ENCODE peak calls at places on chromosome 1, in six cellular contexts. R is spleen, U is body of pancreas, Y is cardiac fibroblast, F is A549, C is epithelial cell of esophagus. Q is an unnamed sample.

GRCh38 chr1:226512076-226512728 is 36.4 kb upstream of the STUM start:
- DNase-seq in R (no peak), U (no peak), Y (no peak), F (no peak), C (peak; percentile 71), Q (no peak)

GRCh38 chr1:116067564-116067887 is 43.7 kb upstream of the MAB21L3 start:
- DNase-seq in R (no peak), U (no peak), Y (peak; percentile 75), F (no peak), C (peak; percentile 62), Q (peak; percentile 25)

GRCh38 chr1:199843856-199844255 is 183.7 kb upstream of the NR5A2 start:
- DNase-seq in R (no peak), U (no peak), Y (peak; percentile 31), F (no peak), C (no peak), Q (no peak)

GRCh38 chr1:167491586-167492408 is 26.5 kb downstream of the CD247 start:
- DNase-seq in R (no peak), U (no peak), Y (no peak), F (no peak), C (no peak), Q (no peak)

GRCh38 chr1:24385160-24385939 is 28.2 kb downstream of the STPG1 start:
- DNase-seq in R (no peak), U (no peak), Y (peak; percentile 46), F (no peak), C (peak; percentile 80), Q (no peak)

GRCh38 chr1:18875107-18875795 is 15.8 kb upstream of the TAS1R2 start:
- DNase-seq in R (peak; percentile 87), U (peak; percentile 86), Y (peak; percentile 90), F (peak; percentile 81), C (peak; percentile 86), Q (peak; percentile 49)

GRCh38 chr1:235918032-235918431 is 51.3 kb upstream of the LYST start:
- DNase-seq in R (no peak), U (no peak), Y (no peak), F (no peak), C (no peak), Q (no peak)

GRCh38 chr1:30952098-30952497 is 43.5 kb upstream of the SDC3 start:
- DNase-seq in R (no peak), U (no peak), Y (no peak), F (no peak), C (no peak), Q (no peak)

GRCh38 chr1:21706151-21706835 is 37.1 kb upstream of the RAP1GAP start:
- DNase-seq in R (no peak), U (no peak), Y (peak; percentile 39), F (no peak), C (no peak), Q (no peak)

GRCh38 chr1:165573787-165574186 is 30.0 kb downstream of the LRRC52 start:
- DNase-seq in R (no peak), U (no peak), Y (no peak), F (no peak), C (no peak), Q (no peak)

GRCh38 chr1:109548321-109549267 is at the start of gene GNAI3:
- DNase-seq in R (peak; percentile 99), U (peak; percentile 96), Y (peak; percentile 97), F (peak; percentile 91), C (peak; percentile 98), Q (peak; percentile 85)

GRCh38 chr1:221801773-221802516 is 60.1 kb upstream of the DUSP10 start:
- DNase-seq in R (no peak), U (no peak), Y (peak; percentile 16), F (peak; percentile 18), C (peak; percentile 90), Q (peak; percentile 64)

GRCh38 chr1:45669379-45669778 is 17.0 kb downstream of the GPBP1L1 start:
- DNase-seq in R (no peak), U (no peak), Y (no peak), F (no peak), C (no peak), Q (no peak)

GRCh38 chr1:40132383-40133121 is 28.6 kb upstream of the RLF start:
- DNase-seq in R (no peak), U (no peak), Y (peak; percentile 7), F (no peak), C (peak; percentile 10), Q (no peak)

GRCh38 chr1:227777156-227777555 is 38.3 kb upstream of the PRSS38 start:
- DNase-seq in R (no peak), U (no peak), Y (no peak), F (no peak), C (no peak), Q (no peak)

GRCh38 chr1:230518511-230518910 is 92.4 kb upstream of the PGBD5 start:
- DNase-seq in R (no peak), U (no peak), Y (no peak), F (no peak), C (no peak), Q (no peak)

GRCh38 chr1:197908695-197909336 is 6.4 kb downstream of the C1orf53 start:
- DNase-seq in R (no peak), U (no peak), Y (no peak), F (no peak), C (no peak), Q (no peak)

GRCh38 chr1:70887936-70888335 is 159.7 kb downstream of the PTGER3 start:
- DNase-seq in R (no peak), U (no peak), Y (no peak), F (no peak), C (no peak), Q (no peak)

GRCh38 chr1:27569088-27569459 is 34.9 kb downstream of the AHDC1 start:
- DNase-seq in R (no peak), U (no peak), Y (no peak), F (no peak), C (peak; percentile 35), Q (no peak)

GRCh38 chr1:183284086-183284485 is 98.0 kb downstream of the LAMC2 start:
- DNase-seq in R (no peak), U (no peak), Y (no peak), F (no peak), C (no peak), Q (no peak)

GRCh38 chr1:215181518-215181917 is 99.0 kb downstream of the KCNK2 start:
- DNase-seq in R (no peak), U (no peak), Y (peak; percentile 12), F (no peak), C (peak; percentile 25), Q (no peak)

GRCh38 chr1:27391511-27392095 is 819 bp upstream of the GPR3 start:
- DNase-seq in R (peak; percentile 75), U (peak; percentile 47), Y (peak; percentile 71), F (no peak), C (peak; percentile 72), Q (no peak)

GRCh38 chr1:231872461-231872910 is 245.9 kb downstream of the DISC1 start:
- DNase-seq in R (no peak), U (no peak), Y (peak; percentile 85), F (no peak), C (no peak), Q (no peak)

GRCh38 chr1:228161866-228162265 is 3.7 kb upstream of the IBA57 start:
- DNase-seq in R (no peak), U (no peak), Y (no peak), F (no peak), C (no peak), Q (no peak)

GRCh38 chr1:23216771-23217420 is 406 bp downstream of the HTR1D start:
- DNase-seq in R (peak; percentile 76), U (no peak), Y (no peak), F (no peak), C (no peak), Q (no peak)

GRCh38 chr1:157089789-157090188 is 9.8 kb downstream of the ETV3L start:
- DNase-seq in R (peak; percentile 64), U (no peak), Y (no peak), F (no peak), C (no peak), Q (no peak)

GRCh38 chr1:212669102-212669501 is 30.5 kb downstream of the BATF3 start:
- DNase-seq in R (no peak), U (no peak), Y (peak; percentile 34), F (peak; percentile 53), C (no peak), Q (no peak)
- TF ChIP-seq CTCF in R (peak; percentile 6), U (no peak), Y (peak; percentile 15), F (peak; percentile 8), C (no peak), Q (peak; percentile 28)

GRCh38 chr1:154752273-154753030 is 117.6 kb downstream of the KCNN3 start:
- DNase-seq in R (no peak), U (no peak), Y (no peak), F (no peak), C (no peak), Q (no peak)
- TF ChIP-seq CTCF in R (no peak), U (no peak), Y (no peak), F (no peak), C (no peak), Q (no peak)

DNA sequence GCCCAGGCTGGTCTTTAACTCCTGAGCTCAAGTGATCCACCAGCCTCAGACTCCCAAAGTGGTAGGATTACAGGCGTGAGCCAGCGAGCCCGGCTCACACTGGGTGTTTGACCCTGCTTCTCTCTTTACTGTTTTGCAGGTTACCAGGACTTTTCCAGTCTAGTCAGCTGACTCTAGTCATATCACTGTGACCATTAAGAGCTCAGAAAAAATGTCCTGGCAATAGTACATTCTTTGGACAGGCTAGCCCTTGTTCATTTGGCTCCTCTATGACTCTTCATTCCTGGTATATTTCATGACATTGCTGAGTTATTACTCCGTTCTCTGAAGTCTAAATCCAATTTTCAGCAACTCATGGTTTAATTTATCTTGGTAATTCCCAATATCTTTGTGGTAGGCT is 8.0 kb upstream of the CA6 start:
- DNase-seq in R (no peak), U (no peak), Y (peak; percentile 40), F (no peak), C (no peak), Q (no peak)
- TF ChIP-seq CTCF in R (no peak), U (no peak), Y (no peak), F (no peak), C (no peak), Q (no peak)

GRCh38 chr1:193270996-193271395 is 84.6 kb upstream of the B3GALT2 start:
- DNase-seq in R (no peak), U (no peak), Y (peak; percentile 42), F (no peak), C (peak; percentile 41), Q (no peak)

GRCh38 chr1:193278968-193279367 is 92.6 kb upstream of the B3GALT2 start:
- DNase-seq in R (no peak), U (no peak), Y (no peak), F (no peak), C (no peak), Q (no peak)

GRCh38 chr1:193275773-193276172 is 89.4 kb upstream of the B3GALT2 start:
- DNase-seq in R (no peak), U (no peak), Y (no peak), F (no peak), C (no peak), Q (no peak)
- TF ChIP-seq CTCF in R (no peak), U (no peak), Y (no peak), F (no peak), C (no peak), Q (no peak)

Q was measured in kidney epithelial cell.